ENCODE peak calls at places on chromosomes 11 and 22, in four cellular contexts. S is activated naive CD4-positive, alpha-beta T cell; M is kidney; X is CD8-positive, alpha-beta T cell. B is an unnamed sample.

GRCh38 chr11:34219279-34219678 is 113.8 kb downstream of the NAT10 start:
- DNase-seq in S (no peak), M (no peak), X (no peak), B (no peak)

GRCh38 chr11:125941606-125942275 is 4.1 kb upstream of the VSIG10L2 start:
- DNase-seq in S (peak), M (no peak), X (no peak), B (peak)

GRCh38 chr11:132588366-132588765 is 943.9 kb downstream of the OPCML start:
- DNase-seq in S (no peak), M (no peak), X (no peak), B (peak)

GRCh38 chr11:83970061-83970671 is 684.0 kb upstream of the CCDC90B start:
- DNase-seq in S (no peak), M (no peak), X (no peak), B (no peak)

GRCh38 chr22:28873183-28873964 is 10.0 kb upstream of the ZNRF3 start:
- DNase-seq in S (no peak), M (no peak), X (no peak), B (no peak)

GRCh38 chr11:14075679-14076078 is 113.2 kb downstream of the SPON1 start:
- DNase-seq in S (no peak), M (no peak), X (no peak), B (no peak)

GRCh38 chr22:28976588-28976987 is 85.0 kb downstream of the C22orf31 start:
- DNase-seq in S (no peak), M (no peak), X (no peak), B (peak)

GRCh38 chr22:30863161-30863833 is 105.3 kb downstream of the MORC2 start:
- DNase-seq in S (no peak), M (no peak), X (no peak), B (no peak)

GRCh38 chr11:45834298-45834756 is 12.9 kb upstream of the CRY2 start:
- DNase-seq in S (no peak), M (no peak), X (no peak), B (no peak)

GRCh38 chr11:78427615-78428272 is 10.1 kb upstream of the GAB2 start:
- DNase-seq in S (no peak), M (no peak), X (no peak), B (no peak)

GRCh38 chr22:41197808-41198585 is 7.1 kb upstream of the L3MBTL2 start:
- DNase-seq in S (no peak), M (peak), X (peak), B (no peak)

GRCh38 chr11:1486054-1486825 is at the start of gene MOB2:
- DNase-seq in S (no peak), M (peak), X (no peak), B (no peak)

GRCh38 chr11:17991799-17992433 is 20.9 kb downstream of the SERGEF start:
- DNase-seq in S (no peak), M (no peak), X (peak), B (peak)

GRCh38 chr11:2509481-2510001 is 64.7 kb downstream of the KCNQ1 start:
- DNase-seq in S (no peak), M (peak), X (no peak), B (no peak)

B was measured in AG10803.